ENCODE peak calls at places on chromosomes 11 and 22, in five cellular contexts. X, L, C, H and U are unnamed samples.

GRCh38 chr11:62501432-62501891 is 45.1 kb downstream of the AHNAK start:
- DNase-seq in X (no peak), L (peak), C (peak), H (no peak), U (no peak)

GRCh38 chr11:34056672-34057071 is 5.1 kb downstream of the CAPRIN1 start:
- DNase-seq in X (no peak), L (no peak), C (no peak), H (no peak), U (no peak)

GRCh38 chr11:106495046-106495445 is 417.6 kb downstream of the AASDHPPT start:
- DNase-seq in X (no peak), L (no peak), C (no peak), H (no peak), U (no peak)

GRCh38 chr11:77633856-77634425 is 3.7 kb downstream of the CLNS1A start:
- DNase-seq in X (no peak), L (no peak), C (no peak), H (no peak), U (peak)

GRCh38 chr11:122045181-122045586 is 70.8 kb downstream of the BLID start:
- DNase-seq in X (no peak), L (peak), C (no peak), H (peak), U (no peak)

GRCh38 chr11:128499613-128500213 is 87.6 kb downstream of the ETS1 start:
- DNase-seq in X (no peak), L (no peak), C (no peak), H (no peak), U (no peak)

GRCh38 chr11:14320020-14320419 is 39.0 kb downstream of the RRAS2 start:
- DNase-seq in X (no peak), L (peak), C (no peak), H (no peak), U (no peak)

GRCh38 chr11:57490456-57491248 is 24.9 kb downstream of the SLC43A1 start:
- DNase-seq in X (no peak), L (no peak), C (no peak), H (no peak), U (no peak)

GRCh38 chr11:56841210-56841810 is 92.8 kb upstream of the OR9G4 start:
- DNase-seq in X (no peak), L (peak), C (peak), H (peak), U (peak)

GRCh38 chr11:12472401-12473065 is 95.2 kb downstream of the PARVA start:
- DNase-seq in X (no peak), L (no peak), C (no peak), H (no peak), U (no peak)

GRCh38 chr11:129131361-129131760 is 60.8 kb downstream of the ARHGAP32 start:
- DNase-seq in X (no peak), L (peak), C (no peak), H (no peak), U (no peak)

GRCh38 chr22:31917227-31917921 is 27.0 kb upstream of the YWHAH start:
- DNase-seq in X (no peak), L (no peak), C (no peak), H (no peak), U (peak)

GRCh38 chr22:25120093-25120561 is 79.5 kb upstream of the CRYBB3 start:
- DNase-seq in X (no peak), L (no peak), C (peak), H (no peak), U (no peak)